ENCODE peak calls at places on chromosome 19, in seven cellular contexts. W, A, D, C, B, E and T are unnamed samples.

GRCh38 chr19:50204081-50204428 is 633 bp downstream of the MYH14 start:
- DNase-seq in W (no peak), E (no peak), B (no peak), A (no peak), C (no peak), D (no peak), T (no peak)

GRCh38 chr19:40420766-40421467 is 4.9 kb downstream of the SERTAD1 start:
- DNase-seq in W (peak; percentile 60), E (peak; percentile 87), C (peak; percentile 84), B (peak; percentile 94), A (peak; percentile 91), D (peak; percentile 93), T (peak; percentile 98)

GRCh38 chr19:54462072-54462712 is 1.4 kb downstream of the LENG9 start:
- DNase-seq in D (peak; percentile 21), C (no peak), B (no peak), A (no peak), W (no peak), E (no peak), T (no peak)

GRCh38 chr19:56671613-56671994 is at the start of gene ZNF835:
- DNase-seq in E (no peak), W (peak; percentile 64), A (no peak), D (no peak), B (peak; percentile 17), C (no peak), T (peak; percentile 97)

GRCh38 chr19:492091-492531 is 4.2 kb upstream of the MADCAM1 start:
- DNase-seq in D (peak; percentile 9), A (peak; percentile 11), E (no peak), B (no peak), C (no peak), W (no peak), T (no peak)

GRCh38 chr19:28710278-28710677 is 502.7 kb downstream of the UQCRFS1 start:
- DNase-seq in C (no peak), B (peak; percentile 60), D (peak; percentile 74), A (peak; percentile 87), E (peak; percentile 45), W (no peak), T (no peak)

GRCh38 chr19:58228584-58229254 is at the start of gene ZNF544:
- DNase-seq in C (peak; percentile 80), E (no peak), A (peak; percentile 54), B (peak; percentile 76), W (peak; percentile 53), D (peak; percentile 73), T (peak; percentile 88)

GRCh38 chr19:39372047-39372802 is 18.7 kb downstream of the PAF1 start:
- DNase-seq in B (peak; percentile 93), D (peak; percentile 99), A (peak; percentile 99), C (no peak), W (no peak), E (peak; percentile 96), T (peak; percentile 91)

GRCh38 chr19:16289594-16289993 is 35.0 kb upstream of the KLF2 start:
- DNase-seq in E (no peak), D (no peak), C (no peak), A (no peak), B (no peak), W (no peak), T (no peak)

GRCh38 chr19:47264629-47265028 is 8.3 kb downstream of the CCDC9 start:
- DNase-seq in W (no peak), A (no peak), D (no peak), E (no peak), B (no peak), C (no peak), T (peak; percentile 72)

GRCh38 chr19:6033744-6034264 is 55.9 kb upstream of the RANBP3 start:
- DNase-seq in E (no peak), C (no peak), W (no peak), D (no peak), B (no peak), A (no peak), T (peak; percentile 9)

GRCh38 chr19:27971071-27971470 is 1241.9 kb downstream of the UQCRFS1 start:
- DNase-seq in E (no peak), B (no peak), W (no peak), D (peak; percentile 29), C (no peak), A (peak; percentile 28), T (no peak)

GRCh38 chr19:6714749-6715555 is 5.5 kb downstream of the C3 start:
- DNase-seq in B (no peak), W (no peak), D (no peak), C (no peak), A (no peak), E (no peak), T (peak; percentile 29)

GRCh38 chr19:16359074-16359473 is 34.4 kb downstream of the KLF2 start:
- DNase-seq in W (no peak), A (no peak), B (no peak), E (no peak), C (no peak), D (no peak), T (no peak)